ENCODE peak calls at places on chromosomes 2 and 18, in eight cellular contexts. J, Q, T, H, L, R, B and Y are unnamed samples.

GRCh38 chr2:222892321-222892720 is 31.5 kb downstream of the ACSL3 start:
- DNase-seq in L (no peak), B (no peak), R (no peak), H (no peak), Q (no peak), J (peak; percentile 41), T (no peak), Y (no peak)

GRCh38 chr2:225487901-225488416 is 88.4 kb downstream of the NYAP2 start:
- DNase-seq in B (no peak), Q (no peak), J (no peak), R (no peak), T (no peak), L (no peak), H (no peak), Y (no peak)

GRCh38 chr18:8806798-8807501 is 101.6 kb downstream of the MTCL1 start:
- DNase-seq in Q (no peak), H (no peak), T (no peak), B (no peak), J (no peak), L (no peak), R (no peak), Y (no peak)

GRCh38 chr18:48385595-48385994 is 23.6 kb downstream of the ZBTB7C start:
- DNase-seq in H (no peak), Q (no peak), B (no peak), T (no peak), R (peak; percentile 29), J (no peak), L (no peak), Y (peak; percentile 33)

GRCh38 chr18:28124239-28125029 is 52.5 kb downstream of the CDH2 start:
- DNase-seq in Q (peak; percentile 47), T (no peak), H (no peak), B (no peak), L (no peak), R (no peak), J (peak; percentile 44), Y (no peak)

GRCh38 chr2:67857836-67858235 is 205.0 kb downstream of the C1D start:
- DNase-seq in Q (no peak), H (no peak), B (no peak), J (no peak), L (no peak), T (no peak), R (no peak), Y (no peak)

GRCh38 chr2:37274354-37274965 is 43.0 kb downstream of the NDUFAF7 start:
- DNase-seq in Q (peak; percentile 6), R (no peak), B (no peak), J (no peak), T (no peak), L (no peak), H (no peak), Y (no peak)

GRCh38 chr2:168371273-168371992 is 84.6 kb upstream of the CERS6 start:
- DNase-seq in Q (no peak), T (no peak), J (no peak), B (no peak), R (no peak), L (no peak), H (no peak), Y (no peak)

GRCh38 chr2:28696261-28696660 is 55.4 kb upstream of the PPP1CB start:
- DNase-seq in T (no peak), H (no peak), L (no peak), B (no peak), R (no peak), J (no peak), Q (no peak), Y (no peak)

GRCh38 chr2:137980459-137980858 is 16.2 kb downstream of the HNMT start:
- DNase-seq in T (no peak), L (no peak), Q (peak; percentile 51), H (no peak), J (no peak), B (no peak), R (no peak), Y (no peak)